ENCODE peak calls at places on chromosomes 3 and 15, in six cellular contexts. F, R, H, T, W and L are unnamed samples.
A peak's percentile ranks its signal among the peaks of the same experiment; 100 is the strongest.

GRCh38 chr3:178436773-178437172 is 99.5 kb upstream of the KCNMB2 start:
- DNase-seq in F (peak; percentile 54), R (no peak), H (peak; percentile 32), T (no peak), W (no peak), L (no peak)

GRCh38 chr3:72810063-72810462 is 38.2 kb downstream of the SHQ1 start:
- DNase-seq in F (no peak), R (no peak), H (no peak), T (no peak), W (no peak), L (no peak)

GRCh38 chr15:39232512-39232911 is 348.4 kb upstream of the THBS1 start:
- DNase-seq in F (peak; percentile 87), R (no peak), H (peak; percentile 53), T (no peak), W (no peak), L (no peak)

GRCh38 chr3:25532763-25533162 is 104.7 kb downstream of the RARB start:
- DNase-seq in F (peak; percentile 52), R (no peak), H (no peak), T (no peak), W (peak; percentile 18), L (no peak)

GRCh38 chr15:40722934-40723333 is 28.0 kb downstream of the RAD51 start:
- DNase-seq in F (peak; percentile 25), R (no peak), H (no peak), T (no peak), W (no peak), L (no peak)

GRCh38 chr15:50145451-50145872 is 26.4 kb upstream of the ATP8B4 start:
- DNase-seq in F (peak; percentile 80), R (no peak), H (peak; percentile 60), T (no peak), W (peak; percentile 44), L (no peak)

GRCh38 chr3:9866639-9867038 is 13.4 kb downstream of the CIDEC start:
- DNase-seq in F (peak; percentile 58), R (no peak), H (no peak), T (no peak), W (no peak), L (peak; percentile 33)

GRCh38 chr3:189235214-189235613 is 63.4 kb downstream of the TPRG1 start:
- DNase-seq in F (no peak), R (no peak), H (no peak), T (no peak), W (no peak), L (no peak)